ENCODE peak calls at places on chromosomes 2 and 18, in ten cellular contexts. J is stimulated activated CD4-positive, alpha-beta T cell treated with anti-CD3 and anti-CD28 coated beads, TNF-alpha, amount 100 ng/mL, for 4 hours; Y is activated effector memory CD4-positive, alpha-beta T cell treated with Interleukin-2 at 50 U/mL for 16 hours; P is NCI-H748 treated with DMSO at 0.1 percent for 48 hours; W is NCI-H510A treated with DMSO at 0.1 percent for 48 hours; D is EL; X is activated CD4-positive, alpha-beta T cell treated with anti-CD3 and anti-CD28 coated beads for 36 hours; M is AG04450; K is T-helper 17 cell; L is kidney tubule cell. U is an unnamed sample.

GRCh38 chr2:113172721-113173562 is 829 bp upstream of the PSD4 start:
- DNase-seq in J (no peak), Y (no peak), P (no peak), W (no peak), D (no peak), X (no peak), M (no peak), K (no peak), L (no peak), U (no peak)

GRCh38 chr18:31102020-31102684 is at the start of gene DSC2:
- DNase-seq in J (no peak), Y (no peak), P (peak; percentile 5), W (peak; percentile 78), D (no peak), X (peak; percentile 5), M (no peak), K (no peak), L (peak; percentile 69), U (peak; percentile 81)

GRCh38 chr2:233385489-233386044 is 31.3 kb downstream of the DGKD start:
- DNase-seq in J (peak; percentile 22), Y (no peak), P (no peak), W (no peak), D (no peak), X (peak; percentile 51), M (no peak), K (no peak), L (no peak), U (peak; percentile 23)

GRCh38 chr2:204040016-204040415 is 103.5 kb downstream of the ICOS start:
- DNase-seq in J (no peak), Y (no peak), P (no peak), W (no peak), D (no peak), X (no peak), M (no peak), K (no peak), L (no peak), U (no peak)

GRCh38 chr18:7941533-7941932 is 374.4 kb downstream of the PTPRM start:
- DNase-seq in J (no peak), Y (no peak), P (peak; percentile 29), W (peak; percentile 96), D (no peak), X (no peak), M (no peak), K (no peak), L (peak; percentile 52), U (no peak)

GRCh38 chr2:220555961-220556360 is 928.5 kb downstream of the SLC4A3 start:
- DNase-seq in J (no peak), Y (no peak), P (no peak), W (no peak), D (peak; percentile 54), X (no peak), M (no peak), K (no peak), L (peak; percentile 82), U (no peak)

GRCh38 chr2:174587607-174588006 is 10.0 kb downstream of the WIPF1 start:
- DNase-seq in J (no peak), Y (no peak), P (no peak), W (no peak), D (peak; percentile 30), X (no peak), M (no peak), K (no peak), L (peak; percentile 39), U (no peak)

GRCh38 chr18:41917199-41917598 is 37.8 kb upstream of the PIK3C3 start:
- DNase-seq in J (no peak), Y (no peak), P (no peak), W (no peak), D (no peak), X (no peak), M (no peak), K (no peak), L (no peak), U (peak; percentile 16)